ENCODE peak calls at places on chromosomes 3 and 15, in six cellular contexts. N is left ventricle myocardium inferior; Z is effector memory CD4-positive, alpha-beta T cell; O is cardiac muscle cell; C is body of pancreas; H is pancreas. R is an unnamed sample. For H3K9me3, the result is how much of the 10 kb centered on the place peaks cover.

GRCh38 chr15:36886135-36887011 is 214.0 kb downstream of the MEIS2 start:
- DNase-seq in N (no peak), Z (no peak), O (no peak), C (no peak), H (no peak), R (no peak)

GRCh38 chr3:71107926-71108325 is 475.6 kb downstream of the FOXP1 start:
- DNase-seq in N (no peak), Z (no peak), O (no peak), C (no peak), H (no peak), R (peak)

GRCh38 chr3:70824078-70824477 is 511.6 kb upstream of the MDFIC2 start:
- DNase-seq in N (no peak), Z (no peak), O (no peak), C (no peak), H (no peak), R (no peak)

GRCh38 chr3:129618901-129619671 is 12.6 kb upstream of the PLXND1 start:
- DNase-seq in N (peak), Z (no peak), O (no peak), C (no peak), H (peak), R (no peak)

GRCh38 chr15:41281236-41281635 is 50.2 kb downstream of the CHP1 start:
- DNase-seq in N (no peak), Z (no peak), O (no peak), C (no peak), H (no peak), R (no peak)

GRCh38 chr3:187274977-187275338 is 16.6 kb downstream of the MASP1 start:
- DNase-seq in N (no peak), Z (no peak), O (no peak), C (no peak), H (no peak), R (no peak)

GRCh38 chr3:57981483-57982087 is 26.6 kb upstream of the FLNB start:
- DNase-seq in N (no peak), Z (no peak), O (no peak), C (no peak), H (no peak), R (no peak)

GRCh38 chr3:147410126-147410517 is 957 bp downstream of the ZIC1 start:
- DNase-seq in N (no peak), Z (no peak), O (no peak), C (no peak), H (peak), R (no peak)

GRCh38 chr3:29441020-29441324 is 160.1 kb downstream of the RBMS3 start:
- DNase-seq in N (no peak), Z (no peak), O (no peak), C (no peak), H (no peak), R (no peak)

GRCh38 chr3:190491533-190492054 is 22.3 kb upstream of the IL1RAP start:
- DNase-seq in N (peak), Z (no peak), O (peak), C (no peak), H (no peak), R (no peak)

GRCh38 chr3:175941352-175941751 is 1082.2 kb downstream of the NAALADL2 start:
- DNase-seq in N (no peak), Z (no peak), O (no peak), C (no peak), H (no peak), R (peak)

GRCh38 chr3:175940881-175941280 is 1081.7 kb downstream of the NAALADL2 start:
- DNase-seq in N (no peak), Z (no peak), O (no peak), C (no peak), H (no peak), R (no peak)

GRCh38 chr3:175940243-175940642 is 1081.1 kb downstream of the NAALADL2 start:
- DNase-seq in N (no peak), Z (no peak), O (no peak), C (no peak), H (no peak), R (no peak)
- H3K9me3 ChIP-seq in N (half or more), Z (under half), O (under half), C (under half), H (under half), R (under half)

GRCh38 chr15:52794665-52795463 is 4.7 kb upstream of the ONECUT1 start:
- DNase-seq in N (no peak), Z (no peak), O (no peak), C (no peak), H (no peak), R (no peak)
- H3K9me3 ChIP-seq in N (under half), Z (under half), O (under half), C (under half), H (under half), R (under half)

GRCh38 chr3:197798863-197799262 is 7.8 kb downstream of the LRCH3 start:
- DNase-seq in N (no peak), Z (no peak), O (no peak), C (no peak), H (no peak), R (no peak)

GRCh38 chr3:197796087-197796486 is 5.0 kb downstream of the LRCH3 start:
- DNase-seq in N (no peak), Z (no peak), O (no peak), C (no peak), H (no peak), R (no peak)

GRCh38 chr3:197802505-197803459 is 11.7 kb downstream of the LRCH3 start:
- DNase-seq in N (no peak), Z (no peak), O (no peak), C (no peak), H (no peak), R (no peak)

GRCh38 chr3:197801801-197802504 is 10.9 kb downstream of the LRCH3 start:
- DNase-seq in N (no peak), Z (no peak), O (no peak), C (no peak), H (no peak), R (no peak)

GRCh38 chr3:197800379-197800778 is 9.3 kb downstream of the LRCH3 start:
- DNase-seq in N (no peak), Z (no peak), O (no peak), C (no peak), H (no peak), R (no peak)
- H3K9me3 ChIP-seq in N (under half), Z (under half), O (under half), C (under half), H (under half), R (under half)

DNA sequence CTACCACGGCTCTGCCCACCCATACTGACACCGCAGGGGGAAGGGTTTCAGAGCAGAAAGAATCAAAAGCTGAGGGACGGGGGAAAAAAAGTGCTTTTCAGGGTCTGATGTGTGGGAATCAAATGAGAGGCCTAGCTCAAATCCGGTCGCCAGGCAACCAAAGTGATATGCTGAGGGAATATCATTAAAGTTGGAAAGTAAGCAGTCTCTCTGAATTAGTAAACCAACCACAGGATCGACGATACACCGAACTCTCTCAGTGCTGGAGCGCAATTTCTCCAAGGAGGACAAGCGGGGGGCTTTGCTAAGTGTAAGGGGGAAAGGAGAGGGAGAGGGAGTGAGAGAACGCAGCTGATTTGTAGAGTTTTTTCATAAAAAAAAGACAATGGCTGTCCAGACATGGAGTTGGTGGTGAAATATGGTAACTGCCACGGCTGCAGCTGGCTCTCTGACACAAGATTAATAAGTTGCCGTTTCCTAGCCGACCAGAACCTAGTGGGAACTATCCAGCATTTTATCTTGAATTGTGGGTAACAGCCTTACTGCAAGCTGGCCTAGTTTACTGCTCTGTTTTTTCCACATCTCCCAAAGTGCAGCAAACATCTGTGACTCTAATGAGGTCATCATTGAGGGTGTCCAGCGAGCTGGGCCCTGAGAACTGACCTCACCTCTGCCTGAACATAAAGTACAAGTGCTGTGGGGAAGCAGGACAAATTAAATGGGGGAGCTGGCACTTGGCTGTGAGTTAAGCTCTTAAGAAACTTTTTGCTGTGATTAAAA is 530.2 kb downstream of the SOX2 start:
- DNase-seq in N (peak), Z (no peak), O (peak), C (no peak), H (no peak), R (no peak)
- H3K9me3 ChIP-seq in N (under half), Z (under half), O (under half), C (under half), H (under half), R (under half)

GRCh38 chr15:26631894-26632293 is 141.0 kb downstream of the GABRB3 start:
- DNase-seq in N (no peak), Z (no peak), O (no peak), C (no peak), H (no peak), R (no peak)
- H3K9me3 ChIP-seq in N (under half), Z (under half), O (under half), C (under half), H (under half), R (under half)

GRCh38 chr3:192001217-192001616 is 540.3 kb downstream of the PYDC2 start:
- DNase-seq in N (no peak), Z (no peak), O (no peak), C (no peak), H (no peak), R (no peak)

GRCh38 chr3:191997579-191998268 is 536.8 kb downstream of the PYDC2 start:
- DNase-seq in N (no peak), Z (no peak), O (no peak), C (no peak), H (no peak), R (no peak)

DNA sequence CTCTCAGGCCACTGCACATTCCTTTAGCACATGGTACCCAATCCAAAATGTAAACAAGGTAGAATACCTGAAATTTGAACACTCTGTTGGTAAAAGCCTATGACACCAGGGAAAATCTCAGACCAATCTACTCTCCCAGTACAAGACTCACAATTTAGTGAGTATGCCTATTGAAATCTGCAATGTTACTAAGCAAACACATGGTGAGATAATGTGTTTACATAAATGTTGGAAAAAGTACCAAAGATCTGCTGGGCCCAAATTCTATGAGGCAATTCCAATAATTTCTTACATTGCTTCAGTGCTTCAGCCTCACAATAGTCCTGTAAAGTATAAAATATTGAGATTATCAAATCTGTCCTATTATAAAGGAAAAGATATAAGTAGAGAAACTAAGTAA is 536.1 kb downstream of the PYDC2 start:
- DNase-seq in N (no peak), Z (no peak), O (no peak), C (no peak), H (no peak), R (no peak)
- H3K9me3 ChIP-seq in N (under half), Z (under half), O (under half), C (under half), H (under half), R (under half)